ENCODE peak calls at places on chromosome 1, in eight cellular contexts. E is lower lobe of right lung; O is endothelial cell of umbilical vein; L is CD4-positive, alpha-beta memory T cell; Q is heart left ventricle; N is HFF-Myc; Z is brain microvascular endothelial cell; V is mucosa of descending colon. R is an unnamed sample.

GRCh38 chr1:29379438-29380073 is 143.2 kb downstream of the PTPRU start:
- DNase-seq in E (no peak), O (peak), L (no peak), Q (no peak), N (peak), Z (peak), V (peak), R (peak)

GRCh38 chr1:175218786-175219447 is 26.3 kb upstream of the KIAA0040 start:
- DNase-seq in E (no peak), O (no peak), L (no peak), Q (no peak), N (no peak), Z (no peak), V (no peak), R (no peak)

GRCh38 chr1:179937668-179938259 is 16.8 kb upstream of the CEP350 start:
- DNase-seq in E (no peak), O (no peak), L (no peak), Q (no peak), N (no peak), Z (no peak), V (no peak), R (no peak)

GRCh38 chr1:48177257-48177656 is 45.3 kb upstream of the SLC5A9 start:
- DNase-seq in E (no peak), O (peak), L (no peak), Q (no peak), N (no peak), Z (no peak), V (no peak), R (no peak)

GRCh38 chr1:168092566-168093355 is 44.0 kb downstream of the GPR161 start:
- DNase-seq in E (no peak), O (no peak), L (no peak), Q (no peak), N (no peak), Z (no peak), V (no peak), R (peak)

GRCh38 chr1:147287133-147287865 is 44.8 kb downstream of the CHD1L start:
- DNase-seq in E (no peak), O (no peak), L (no peak), Q (no peak), N (no peak), Z (no peak), V (no peak), R (peak)

GRCh38 chr1:1906185-1907097 is 8.6 kb upstream of the CALML6 start:
- DNase-seq in E (peak), O (peak), L (no peak), Q (peak), N (peak), Z (peak), V (peak), R (peak)

GRCh38 chr1:58162952-58163550 is 383.5 kb downstream of the OMA1 start:
- DNase-seq in E (no peak), O (peak), L (no peak), Q (no peak), N (peak), Z (peak), V (peak), R (peak)

GRCh38 chr1:93155335-93155734 is 24.9 kb downstream of the TMED5 start:
- DNase-seq in E (no peak), O (peak), L (no peak), Q (no peak), N (no peak), Z (no peak), V (no peak), R (no peak)

GRCh38 chr1:23719162-23719820 is 24.0 kb upstream of the ELOA start:
- DNase-seq in E (no peak), O (no peak), L (no peak), Q (no peak), N (no peak), Z (peak), V (no peak), R (no peak)

GRCh38 chr1:214205053-214205452 is 75.9 kb upstream of the SMYD2 start:
- DNase-seq in E (no peak), O (no peak), L (no peak), Q (no peak), N (no peak), Z (no peak), V (no peak), R (no peak)

GRCh38 chr1:220368352-220369265 is 96.4 kb upstream of the RAB3GAP2 start:
- DNase-seq in E (no peak), O (no peak), L (no peak), Q (no peak), N (peak), Z (peak), V (no peak), R (no peak)

GRCh38 chr1:55244476-55245109 is 29.4 kb upstream of the USP24 start:
- DNase-seq in E (no peak), O (no peak), L (no peak), Q (no peak), N (no peak), Z (no peak), V (no peak), R (peak)

GRCh38 chr1:47940779-47941178 is 56.4 kb downstream of the TRABD2B start:
- DNase-seq in E (no peak), O (no peak), L (no peak), Q (no peak), N (no peak), Z (peak), V (no peak), R (no peak)

GRCh38 chr1:16048573-16049189 is 5.1 kb downstream of the CLCNKB start:
- DNase-seq in E (peak), O (peak), L (peak), Q (no peak), N (no peak), Z (no peak), V (peak), R (peak)

GRCh38 chr1:240237305-240237721 is 145.6 kb downstream of the FMN2 start:
- DNase-seq in E (no peak), O (no peak), L (no peak), Q (no peak), N (peak), Z (peak), V (no peak), R (peak)

GRCh38 chr1:112110031-112110430 is 120.6 kb upstream of the KCND3 start:
- DNase-seq in E (no peak), O (no peak), L (no peak), Q (no peak), N (no peak), Z (no peak), V (no peak), R (no peak)

GRCh38 chr1:46284597-46285564 is 18.5 kb downstream of the LRRC41 start:
- DNase-seq in E (no peak), O (no peak), L (no peak), Q (no peak), N (no peak), Z (no peak), V (no peak), R (no peak)

GRCh38 chr1:21590116-21590905 is 78.8 kb downstream of the RAP1GAP start:
- DNase-seq in E (no peak), O (no peak), L (no peak), Q (no peak), N (no peak), Z (no peak), V (no peak), R (no peak)

GRCh38 chr1:205936846-205937707 is 6.2 kb downstream of the SLC26A9 start:
- DNase-seq in E (no peak), O (peak), L (no peak), Q (no peak), N (no peak), Z (peak), V (no peak), R (peak)

GRCh38 chr1:115649964-115650363 is 8.2 kb downstream of the VANGL1 start:
- DNase-seq in E (no peak), O (peak), L (no peak), Q (no peak), N (no peak), Z (no peak), V (peak), R (no peak)

GRCh38 chr1:85576256-85576641 is 4.3 kb upstream of the CCN1 start:
- DNase-seq in E (no peak), O (no peak), L (no peak), Q (no peak), N (peak), Z (no peak), V (no peak), R (peak)

GRCh38 chr1:61047061-61047460 is 35.3 kb upstream of the NFIA start:
- DNase-seq in E (no peak), O (no peak), L (no peak), Q (no peak), N (no peak), Z (no peak), V (no peak), R (no peak)

GRCh38 chr1:219533280-219533679 is 79.6 kb downstream of the ZC3H11B start:
- DNase-seq in E (no peak), O (no peak), L (no peak), Q (no peak), N (no peak), Z (no peak), V (peak), R (peak)

GRCh38 chr1:155645648-155646047 is 35.6 kb downstream of the MSTO1 start:
- DNase-seq in E (no peak), O (no peak), L (no peak), Q (no peak), N (no peak), Z (no peak), V (no peak), R (peak)

GRCh38 chr1:169630006-169630405 is at the start of gene SELP:
- DNase-seq in E (no peak), O (peak), L (no peak), Q (no peak), N (no peak), Z (no peak), V (no peak), R (peak)

GRCh38 chr1:66217021-66217420 is 316.9 kb upstream of the SGIP1 start:
- DNase-seq in E (no peak), O (no peak), L (no peak), Q (no peak), N (no peak), Z (no peak), V (no peak), R (no peak)

GRCh38 chr1:117339866-117340357 is 27.3 kb upstream of the MAN1A2 start:
- DNase-seq in E (no peak), O (peak), L (peak), Q (no peak), N (peak), Z (peak), V (peak), R (peak)

GRCh38 chr1:118960567-118961136 is 27.5 kb downstream of the TBX15 start:
- DNase-seq in E (no peak), O (no peak), L (no peak), Q (no peak), N (no peak), Z (peak), V (peak), R (peak)

GRCh38 chr1:178495158-178495557 is 1.6 kb downstream of the CLEC20A start:
- DNase-seq in E (no peak), O (no peak), L (no peak), Q (no peak), N (no peak), Z (no peak), V (no peak), R (no peak)

GRCh38 chr1:163820190-163820589 is 498.4 kb downstream of the NUF2 start:
- DNase-seq in E (no peak), O (no peak), L (no peak), Q (no peak), N (no peak), Z (no peak), V (no peak), R (peak)

GRCh38 chr1:99265124-99265523 is 832 bp downstream of the PLPPR4 start:
- DNase-seq in E (no peak), O (no peak), L (no peak), Q (no peak), N (no peak), Z (no peak), V (no peak), R (no peak)

GRCh38 chr1:202551683-202552082 is 158.6 kb downstream of the SYT2 start:
- DNase-seq in E (no peak), O (no peak), L (no peak), Q (no peak), N (no peak), Z (no peak), V (no peak), R (no peak)

DNA sequence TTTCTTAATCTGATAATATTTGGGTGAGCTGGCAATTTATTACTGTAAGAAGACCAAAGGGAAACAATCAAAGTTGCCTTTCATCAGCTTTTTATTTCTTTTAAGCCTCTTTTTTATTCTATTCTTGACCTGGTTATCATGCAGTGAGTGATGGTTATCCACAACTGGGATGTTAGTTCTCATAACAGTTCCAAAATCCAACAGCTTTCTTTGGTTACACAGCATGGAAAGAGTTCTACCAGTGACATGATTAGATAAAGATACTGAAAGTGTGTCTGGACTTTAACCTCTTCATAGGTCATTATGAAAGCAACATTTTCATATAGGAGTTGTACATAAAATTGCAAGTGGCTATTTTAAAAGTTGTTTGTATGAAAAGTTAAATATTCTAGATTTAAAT is 163.0 kb downstream of the SYT2 start:
- DNase-seq in E (no peak), O (no peak), L (no peak), Q (no peak), N (no peak), Z (no peak), V (no peak), R (no peak)
- H3K4me3 ChIP-seq in E (no peak), O (no peak), L (no peak), Q (no peak), N (no peak), Z (no peak), V (no peak), R (no peak)

GRCh38 chr1:54120698-54121481 is 31.9 kb downstream of the CDCP2 start:
- DNase-seq in E (no peak), O (no peak), L (no peak), Q (peak), N (no peak), Z (no peak), V (no peak), R (no peak)
- H3K4me3 ChIP-seq in E (peak), O (no peak), L (no peak), Q (no peak), N (no peak), Z (peak), V (no peak), R (peak)

DNA sequence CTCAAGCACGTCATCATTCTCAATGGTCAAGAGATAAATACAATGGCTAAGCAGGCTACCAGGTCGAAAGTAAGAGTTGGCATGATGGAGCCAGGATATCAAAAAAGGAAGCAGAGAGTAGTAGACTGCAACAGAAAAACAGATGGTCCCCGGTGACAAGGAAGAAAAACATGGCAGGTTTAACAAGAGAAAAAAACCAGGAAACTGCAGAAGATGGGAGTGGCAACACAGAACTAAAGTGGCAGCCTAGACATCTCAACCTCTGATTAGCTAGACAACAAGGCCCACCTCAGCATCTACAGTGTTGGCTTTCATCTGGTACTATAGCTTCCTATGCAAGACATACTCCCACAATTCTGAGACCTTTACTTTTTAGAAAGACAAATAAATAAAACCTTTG is 3.1 kb downstream of the UBR4 start:
- DNase-seq in E (no peak), O (peak), L (no peak), Q (no peak), N (no peak), Z (no peak), V (peak), R (no peak)
- H3K4me3 ChIP-seq in E (no peak), O (no peak), L (no peak), Q (no peak), N (no peak), Z (no peak), V (no peak), R (no peak)

GRCh38 chr1:247336390-247336789 is 4.7 kb upstream of the ZNF496 start:
- DNase-seq in E (no peak), O (no peak), L (no peak), Q (no peak), N (no peak), Z (no peak), V (no peak), R (no peak)
- H3K4me3 ChIP-seq in E (no peak), O (no peak), L (no peak), Q (no peak), N (no peak), Z (no peak), V (no peak), R (no peak)

GRCh38 chr1:212689196-212689710 is 10.4 kb downstream of the BATF3 start:
- DNase-seq in E (no peak), O (no peak), L (no peak), Q (no peak), N (no peak), Z (no peak), V (no peak), R (no peak)
- H3K4me3 ChIP-seq in E (no peak), O (no peak), L (no peak), Q (no peak), N (no peak), Z (no peak), V (no peak), R (no peak)

R was measured in fibroblast of the aortic adventitia.